ENCODE peak calls at places on chromosomes 13 and 19, in four cellular contexts. X is tibial nerve, U is H7, M is GM23338. G is an unnamed sample.

GRCh38 chr13:100438059-100438788 is 150.4 kb downstream of the GGACT start:
- DNase-seq in M (no peak), X (no peak), U (no peak), G (no peak)

GRCh38 chr19:44931541-44931940 is 10.5 kb upstream of the APOC4 start:
- DNase-seq in M (no peak), U (no peak), X (no peak), G (no peak)

GRCh38 chr19:12994701-12995595 is at the start of gene NFIX:
- DNase-seq in M (peak), X (peak), U (no peak), G (no peak)

GRCh38 chr19:48887861-48888612 is 10.5 kb downstream of the TULP2 start:
- DNase-seq in X (no peak), U (peak), M (peak), G (peak)

GRCh38 chr13:54980651-54981050 is 1952.0 kb downstream of the OLFM4 start:
- DNase-seq in M (no peak), U (no peak), X (no peak), G (no peak)

GRCh38 chr19:8302734-8303133 is 5.4 kb downstream of the CD320 start:
- DNase-seq in U (no peak), X (peak), M (no peak), G (no peak)

GRCh38 chr19:13127051-13127450 is 9.0 kb downstream of the NACC1 start:
- DNase-seq in M (no peak), X (no peak), U (no peak), G (no peak)

GRCh38 chr19:55212447-55212846 is 3.1 kb upstream of the PTPRH start:
- DNase-seq in U (peak), M (peak), X (no peak), G (peak)

GRCh38 chr19:35712910-35713845 is 4.6 kb upstream of the KMT2B start:
- DNase-seq in M (peak), U (peak), X (no peak), G (no peak)

GRCh38 chr19:16374436-16374835 is 49.8 kb downstream of the KLF2 start:
- DNase-seq in M (no peak), U (no peak), X (no peak), G (no peak)

GRCh38 chr19:1258707-1259205 is 10.4 kb downstream of the MIDN start:
- DNase-seq in U (no peak), M (no peak), X (no peak), G (no peak)
- H3K4me3 ChIP-seq in U (no peak), M (peak), X (no peak), G (no peak)

GRCh38 chr19:41373993-41374392 is 2.3 kb upstream of the TMEM91 start:
- DNase-seq in U (no peak), M (no peak), X (peak), G (no peak)

GRCh38 chr19:41371541-41371940 is 4.8 kb upstream of the TMEM91 start:
- DNase-seq in X (no peak), M (no peak), U (no peak), G (no peak)

GRCh38 chr19:41376241-41376997 is at the start of gene TMEM91:
- DNase-seq in U (peak), X (peak), M (peak), G (peak)

GRCh38 chr19:41377977-41378707 is 1.8 kb downstream of the TMEM91 start:
- DNase-seq in M (peak), U (peak), X (no peak), G (peak)

GRCh38 chr19:41376998-41377365 is 649 bp downstream of the TMEM91 start:
- DNase-seq in X (no peak), M (no peak), U (no peak), G (no peak)
- H3K4me3 ChIP-seq in X (peak), M (peak), U (peak), G (no peak)

DNA sequence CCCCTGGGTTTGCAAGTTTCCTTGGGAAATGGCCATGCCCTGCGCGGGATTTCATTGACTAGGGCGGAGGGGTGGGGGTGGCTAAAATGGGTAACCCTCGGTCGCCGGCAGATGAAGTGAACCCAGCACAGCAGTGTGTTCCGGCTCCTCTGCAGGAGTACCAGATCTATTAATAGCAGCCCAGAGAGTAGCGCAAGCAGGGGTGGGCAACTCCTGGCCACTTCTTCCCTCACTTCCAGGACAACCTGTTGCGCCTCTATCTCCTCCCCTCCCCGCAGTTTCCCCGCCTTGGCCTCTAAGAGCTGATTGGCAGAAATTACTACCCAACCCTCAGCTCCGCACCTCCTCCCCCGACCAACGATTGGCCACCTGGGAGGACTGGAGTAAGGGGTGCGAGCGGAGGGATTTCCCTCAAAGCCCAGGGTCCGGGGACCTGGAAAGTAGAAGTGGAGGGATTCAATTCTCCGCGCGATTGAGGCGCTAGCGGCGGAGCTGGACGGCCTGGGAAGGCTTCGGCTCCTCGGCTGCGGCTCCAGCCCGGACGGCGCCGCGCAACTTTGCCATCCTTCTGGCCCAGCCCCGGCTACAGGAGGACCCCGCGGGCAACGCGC is at the start of gene FREM2:
- DNase-seq in M (peak), X (no peak), U (peak), G (peak)
- H3K4me3 ChIP-seq in M (peak), X (peak), U (peak), G (peak)

DNA sequence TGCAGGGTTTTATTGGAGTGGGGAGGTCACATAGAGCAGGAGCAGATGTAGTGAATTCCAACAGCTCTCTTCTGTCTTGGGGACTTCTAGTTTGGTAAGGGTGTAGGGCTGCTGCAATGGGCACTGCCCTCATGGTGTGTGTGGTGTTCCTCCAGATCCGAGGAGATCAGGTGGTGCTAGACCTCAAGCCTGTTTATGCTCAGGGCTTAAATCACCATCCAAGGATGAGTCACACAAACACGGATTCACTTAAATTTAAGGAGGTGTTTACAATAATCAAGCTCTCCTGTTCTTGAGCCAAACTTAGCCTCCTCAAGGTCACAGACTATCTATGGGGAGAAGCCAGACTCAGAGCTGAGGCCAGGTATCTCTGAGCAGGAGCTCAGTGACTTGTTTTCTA is 23.0 kb downstream of the HS6ST3 start:
- DNase-seq in U (no peak), M (no peak), X (no peak), G (no peak)
- H3K4me3 ChIP-seq in U (no peak), M (no peak), X (no peak), G (no peak)

DNA sequence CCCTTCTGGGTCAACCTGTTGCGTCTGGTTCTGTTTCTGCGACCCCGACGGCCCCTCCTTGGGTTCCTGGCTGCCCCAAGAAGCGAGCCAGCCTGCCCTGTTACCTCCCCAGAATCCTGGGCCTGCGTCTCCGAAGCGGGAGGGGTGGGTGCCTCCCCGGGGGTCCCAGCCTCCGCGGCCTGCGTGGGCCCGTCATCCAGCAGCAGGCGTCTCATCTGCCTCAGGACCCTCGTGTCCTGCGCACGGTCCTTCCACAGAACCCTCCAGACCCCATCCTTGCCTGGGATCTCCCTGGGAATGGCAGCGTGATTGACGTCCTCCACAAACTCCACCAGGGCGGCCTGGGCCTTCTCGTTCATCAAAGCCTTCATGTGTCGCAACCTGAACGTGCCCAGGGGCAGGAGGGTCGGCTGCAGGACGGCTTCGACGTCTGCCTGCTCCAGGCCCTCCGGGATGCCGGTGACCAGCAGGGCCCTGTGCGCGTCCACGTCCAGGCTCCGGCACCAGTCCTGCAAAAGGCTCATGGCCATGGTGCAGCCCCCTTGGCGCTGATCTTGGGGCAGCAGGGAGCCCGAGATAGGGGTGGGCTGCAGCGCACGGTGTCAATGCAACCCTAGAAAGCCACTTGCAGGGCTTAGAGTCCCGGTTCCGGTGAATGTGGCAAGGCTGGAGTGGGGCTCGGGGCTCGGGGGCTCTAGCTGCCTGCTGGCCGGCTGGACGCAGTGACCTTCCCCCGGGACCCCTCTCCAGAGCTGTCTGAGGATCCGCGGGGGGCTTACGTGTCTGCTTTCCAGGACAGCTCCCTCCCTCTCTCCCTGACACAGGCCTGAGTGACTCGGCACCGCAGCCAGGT is 505 bp downstream of the PNMA8B start:
- DNase-seq in M (peak), U (peak), X (no peak), G (no peak)
- H3K4me3 ChIP-seq in M (peak), U (peak), X (no peak), G (no peak)